ENCODE peak calls at places on chromosomes 1 and 21, in four cellular contexts. J, I, X and L are unnamed samples.

GRCh38 chr1:193058529-193059281 is 455 bp downstream of the UCHL5 start:
- DNase-seq in X (no peak), I (peak), J (no peak), L (peak)

GRCh38 chr1:37817481-37817880 is 9.5 kb upstream of the YRDC start:
- DNase-seq in J (no peak), I (no peak), X (peak), L (no peak)

GRCh38 chr1:47814592-47815436 is 182.4 kb downstream of the TRABD2B start:
- DNase-seq in J (no peak), X (no peak), I (no peak), L (no peak)

GRCh38 chr1:244836135-244836521 is 670 bp downstream of the COX20 start:
- DNase-seq in X (peak), I (no peak), J (no peak), L (no peak)

GRCh38 chr1:164659621-164660414 is 100.8 kb downstream of the PBX1 start:
- DNase-seq in X (no peak), I (peak), J (no peak), L (no peak)

GRCh38 chr1:100323428-100324106 is 28.7 kb upstream of the CDC14A start:
- DNase-seq in X (no peak), J (no peak), I (no peak), L (no peak)

GRCh38 chr21:16773206-16773605 is 739.6 kb upstream of the CXADR start:
- DNase-seq in I (no peak), X (no peak), J (no peak), L (no peak)

GRCh38 chr1:89200668-89201488 is 2.1 kb upstream of the GBP4 start:
- DNase-seq in I (no peak), J (no peak), X (no peak), L (no peak)

GRCh38 chr21:35366348-35367085 is 317.4 kb upstream of the RUNX1 start:
- DNase-seq in I (no peak), J (no peak), X (no peak), L (no peak)

GRCh38 chr1:202233171-202233570 is 39.6 kb downstream of the LGR6 start:
- DNase-seq in J (no peak), X (no peak), I (no peak), L (no peak)

GRCh38 chr1:37865348-37866119 is 6.1 kb upstream of the MTF1 start:
- DNase-seq in J (no peak), X (no peak), I (no peak), L (no peak)

GRCh38 chr21:36630485-36631206 is 68.3 kb upstream of the SIM2 start:
- DNase-seq in I (peak), J (no peak), X (peak), L (peak)

GRCh38 chr21:29092102-29092959 is 18.9 kb upstream of the CCT8 start:
- DNase-seq in J (no peak), I (no peak), X (no peak), L (no peak)

GRCh38 chr1:161495490-161495889 is 9.8 kb upstream of the FCGR2A start:
- DNase-seq in X (no peak), J (no peak), I (no peak), L (no peak)

GRCh38 chr1:53617382-53618217 is 121.4 kb downstream of the GLIS1 start:
- DNase-seq in I (no peak), J (no peak), X (no peak), L (no peak)

GRCh38 chr1:209899948-209900347 is 38.1 kb upstream of the SYT14 start:
- DNase-seq in J (no peak), I (no peak), X (peak), L (peak)

GRCh38 chr1:109438798-109439297 is 12.6 kb upstream of the PSMA5 start:
- DNase-seq in J (no peak), I (no peak), X (no peak), L (no peak)

GRCh38 chr1:33032126-33032869 is 4.4 kb downstream of the AK2 start:
- DNase-seq in X (no peak), J (no peak), I (no peak), L (no peak)

GRCh38 chr1:2152914-2153313 is 41.7 kb downstream of the FAAP20 start:
- DNase-seq in X (no peak), I (no peak), J (no peak), L (no peak)

GRCh38 chr1:236950365-236950764 is 53.9 kb downstream of the MT1HL1 start:
- DNase-seq in X (no peak), J (no peak), I (no peak), L (no peak)

GRCh38 chr1:206430031-206430983 is 40.0 kb upstream of the IKBKE start:
- DNase-seq in I (no peak), X (no peak), J (no peak), L (no peak)

GRCh38 chr1:247639381-247639981 is 34.1 kb downstream of the OR2G3 start:
- DNase-seq in I (peak), X (peak), J (no peak), L (no peak)

GRCh38 chr1:207867136-207868081 is 43.5 kb downstream of the CD34 start:
- DNase-seq in X (no peak), J (no peak), I (peak), L (no peak)

GRCh38 chr1:85157436-85157835 is 43.4 kb downstream of the SYDE2 start:
- DNase-seq in J (no peak), I (no peak), X (no peak), L (no peak)

GRCh38 chr1:96425382-96426129 is 296.0 kb upstream of the PTBP2 start:
- DNase-seq in I (no peak), X (peak), J (no peak), L (no peak)

GRCh38 chr1:201513498-201514243 is 6.7 kb upstream of the CSRP1 start:
- DNase-seq in X (no peak), I (no peak), J (no peak), L (no peak)

GRCh38 chr21:42613756-42614155 is 39.7 kb upstream of the PDE9A start:
- DNase-seq in J (no peak), X (no peak), I (no peak), L (no peak)

GRCh38 chr1:200625381-200625824 is 4.9 kb upstream of the KIF14 start:
- DNase-seq in J (no peak), I (no peak), X (no peak), L (no peak)

GRCh38 chr1:9852410-9853301 is 28.9 kb upstream of the CLSTN1 start:
- DNase-seq in X (no peak), I (no peak), J (no peak), L (no peak)

GRCh38 chr1:74714429-74715362 is 18.2 kb downstream of the CRYZ start:
- DNase-seq in I (no peak), J (no peak), X (no peak), L (no peak)

GRCh38 chr1:55580845-55581332 is 365.7 kb upstream of the USP24 start:
- DNase-seq in I (no peak), X (no peak), J (no peak), L (no peak)

GRCh38 chr21:38223893-38224540 is 32.8 kb upstream of the KCNJ15 start:
- DNase-seq in X (peak), J (no peak), I (no peak), L (peak)

GRCh38 chr1:54803761-54804470 is 2.8 kb upstream of the TTC22 start:
- DNase-seq in I (peak), X (no peak), J (no peak), L (no peak)

DNA sequence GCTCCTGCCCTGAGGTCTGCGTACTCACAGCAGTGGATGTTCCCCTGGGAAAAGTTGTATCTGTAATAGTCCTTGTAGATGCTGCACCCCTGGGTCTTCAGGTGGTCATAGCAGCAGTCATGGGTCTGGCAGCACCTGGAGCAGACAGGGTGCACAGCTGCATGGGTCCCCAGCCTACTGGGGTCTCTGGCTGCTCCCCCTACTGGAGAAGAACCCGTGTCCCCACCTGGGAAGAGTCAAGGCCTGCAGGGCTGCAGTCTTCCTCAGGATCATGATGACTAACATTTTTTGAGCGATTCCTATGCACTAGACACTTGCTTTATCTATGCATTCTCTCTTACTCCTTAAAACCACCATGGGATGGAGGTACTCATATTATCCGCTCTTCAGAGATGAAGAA is 3.9 kb downstream of the PLA2G2D start:
- DNase-seq in J (no peak), I (no peak), X (no peak), L (no peak)
- TF ChIP-seq CTCF in J (no peak), I (no peak), X (peak), L (no peak)

DNA sequence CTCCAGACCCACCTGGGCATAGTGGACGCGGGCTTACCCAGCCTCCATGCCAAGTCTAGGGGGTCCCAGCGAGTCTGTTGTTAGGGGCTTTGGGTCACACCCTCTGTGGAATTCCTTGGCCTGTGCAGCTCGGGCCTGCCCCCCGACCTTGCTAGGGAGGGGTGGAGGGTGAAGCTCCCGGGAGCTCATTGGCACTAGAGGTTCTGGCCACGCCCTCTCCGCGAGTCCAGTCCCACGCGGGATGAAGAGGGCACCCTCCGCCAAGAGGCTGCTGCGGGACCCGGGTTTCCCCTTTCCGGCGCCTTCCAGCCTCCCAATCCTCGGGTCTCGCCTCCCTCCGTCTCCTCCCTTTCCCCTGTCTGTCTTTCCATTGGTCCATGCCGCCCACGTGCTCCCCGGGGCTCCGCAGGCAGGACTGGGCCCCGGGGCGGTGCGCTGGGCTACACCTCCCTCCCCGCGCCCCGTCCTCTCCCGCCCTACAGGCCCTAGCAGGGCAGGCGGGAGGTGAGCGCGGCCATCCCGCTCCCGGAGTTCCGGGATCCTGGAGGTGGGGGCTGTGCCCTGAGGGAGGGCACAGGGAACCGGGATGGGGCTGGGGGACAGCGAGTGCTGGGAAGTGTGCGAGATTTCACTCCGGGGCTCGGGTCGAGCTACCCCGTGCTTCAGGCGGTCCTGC is 3.5 kb downstream of the RUSC1 start:
- DNase-seq in I (peak), J (peak), X (peak), L (peak)
- TF ChIP-seq CTCF in I (no peak), J (no peak), X (no peak), L (no peak)

GRCh38 chr1:113904674-113905434 is at the start of the genes AP4B1 and DCLRE1B:
- DNase-seq in I (peak), J (peak), X (peak), L (peak)
- TF ChIP-seq CTCF in I (peak), J (peak), X (peak), L (no peak)

DNA sequence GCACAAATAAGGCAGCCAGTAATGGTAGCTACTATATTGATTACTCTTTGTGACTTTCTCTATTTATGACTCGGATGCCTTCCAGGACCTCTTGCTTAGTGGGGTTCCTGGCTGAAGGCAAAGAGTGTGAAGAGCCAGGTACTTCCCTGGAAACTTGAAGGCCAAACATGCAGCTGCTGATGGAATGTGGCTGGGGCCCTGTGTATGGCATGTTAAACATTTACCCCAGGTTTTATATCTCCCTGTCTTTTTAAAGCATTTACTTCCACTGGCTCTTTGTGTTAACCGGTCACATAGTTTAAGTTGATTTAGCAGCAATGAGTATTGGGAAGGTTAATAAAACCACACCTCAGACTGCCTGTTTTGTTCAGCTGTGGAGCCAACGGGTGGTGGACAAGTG is 45.7 kb upstream of the PAXBP1 start:
- DNase-seq in J (no peak), I (no peak), X (no peak), L (no peak)
- TF ChIP-seq CTCF in J (no peak), I (no peak), X (no peak), L (no peak)

GRCh38 chr1:205416326-205416725 is 5.5 kb downstream of the LEMD1 start:
- DNase-seq in X (no peak), I (no peak), J (no peak), L (no peak)

GRCh38 chr1:205407970-205408369 is 13.9 kb downstream of the LEMD1 start:
- DNase-seq in X (no peak), J (no peak), I (no peak), L (no peak)

DNA sequence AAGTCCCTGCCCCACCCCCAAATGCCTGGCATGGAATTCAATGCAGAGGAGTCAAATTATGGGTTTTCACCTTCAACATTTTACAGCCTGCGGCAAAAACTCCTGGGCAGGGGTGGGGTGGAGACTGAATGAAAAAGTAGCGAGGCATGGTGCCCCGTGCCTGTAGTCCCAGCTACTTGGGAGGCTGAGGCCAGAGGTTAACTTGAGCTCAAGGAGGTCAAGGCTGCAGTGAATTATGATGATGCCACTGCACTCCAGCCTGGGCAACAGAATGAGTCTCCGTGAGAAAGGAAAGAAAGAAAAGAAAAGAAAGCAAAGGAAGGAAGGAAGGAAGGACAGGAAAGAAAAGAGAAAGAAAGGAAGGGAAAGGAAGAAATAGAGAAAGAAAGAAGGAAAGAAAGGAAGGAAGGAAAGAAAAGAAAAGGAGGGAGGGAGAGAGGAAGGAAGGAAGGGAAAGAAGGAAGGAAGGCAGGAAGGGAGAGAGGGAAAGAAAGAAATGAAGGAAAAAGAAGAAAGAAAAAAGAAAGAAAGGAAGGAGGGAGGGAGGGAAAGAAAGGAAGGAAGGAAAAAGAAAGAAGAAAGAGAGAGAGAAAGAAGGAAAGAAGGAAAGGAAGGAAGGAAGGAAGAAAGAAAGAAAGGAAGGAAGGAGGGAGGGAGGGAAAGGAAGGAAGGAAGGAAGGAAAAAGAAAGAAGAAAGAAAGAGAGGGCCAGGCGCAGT is 11.1 kb downstream of the LEMD1 start:
- DNase-seq in J (no peak), X (no peak), I (no peak), L (peak)
- TF ChIP-seq CTCF in J (no peak), X (no peak), I (no peak), L (no peak)